ENCODE peak calls at places on chromosomes 12 and 14, in five cellular contexts. One of them, this sample, is unnamed.

GRCh38 chr12:76176935-76177334 is 92.5 kb upstream of the NAP1L1 start:
- DNase-seq in naive thymus-derived CD4-positive, alpha-beta T cell: no peak
- DNase-seq in tibial nerve: no peak
- DNase-seq in heart left ventricle: no peak
- DNase-seq in WERI-Rb-1: no peak
- DNase-seq in this sample: no peak

GRCh38 chr12:17030338-17030737 is 424.4 kb upstream of the LMO3 start:
- DNase-seq in naive thymus-derived CD4-positive, alpha-beta T cell: no peak
- DNase-seq in tibial nerve: no peak
- DNase-seq in heart left ventricle: no peak
- DNase-seq in WERI-Rb-1: no peak
- DNase-seq in this sample: no peak

GRCh38 chr14:99590746-99591555 is 13.1 kb downstream of the CCDC85C start:
- DNase-seq in naive thymus-derived CD4-positive, alpha-beta T cell: no peak
- DNase-seq in tibial nerve: no peak
- DNase-seq in heart left ventricle: no peak
- DNase-seq in WERI-Rb-1: no peak
- DNase-seq in this sample: no peak

GRCh38 chr14:58166005-58166983 is 14.3 kb upstream of the ARMH4 start:
- DNase-seq in naive thymus-derived CD4-positive, alpha-beta T cell: peak
- DNase-seq in tibial nerve: peak
- DNase-seq in heart left ventricle: peak
- DNase-seq in WERI-Rb-1: peak
- DNase-seq in this sample: peak

GRCh38 chr14:100159107-100159864 is at the start of gene DEGS2:
- DNase-seq in naive thymus-derived CD4-positive, alpha-beta T cell: no peak
- DNase-seq in tibial nerve: no peak
- DNase-seq in heart left ventricle: no peak
- DNase-seq in WERI-Rb-1: peak
- DNase-seq in this sample: no peak

GRCh38 chr14:102514987-102515733 is 5.6 kb upstream of the ANKRD9 start:
- DNase-seq in naive thymus-derived CD4-positive, alpha-beta T cell: no peak
- DNase-seq in tibial nerve: no peak
- DNase-seq in heart left ventricle: no peak
- DNase-seq in WERI-Rb-1: no peak
- DNase-seq in this sample: no peak

GRCh38 chr12:19131020-19131431 is 1.5 kb downstream of the PLEKHA5 start:
- DNase-seq in naive thymus-derived CD4-positive, alpha-beta T cell: no peak
- DNase-seq in tibial nerve: no peak
- DNase-seq in heart left ventricle: peak
- DNase-seq in WERI-Rb-1: peak
- DNase-seq in this sample: no peak

GRCh38 chr12:76029982-76030377 is 1.6 kb downstream of the PHLDA1 start:
- DNase-seq in naive thymus-derived CD4-positive, alpha-beta T cell: no peak
- DNase-seq in tibial nerve: no peak
- DNase-seq in heart left ventricle: peak
- DNase-seq in WERI-Rb-1: no peak
- DNase-seq in this sample: no peak

GRCh38 chr12:123942277-123942653 is 30.4 kb downstream of the CCDC92 start:
- DNase-seq in naive thymus-derived CD4-positive, alpha-beta T cell: no peak
- DNase-seq in tibial nerve: no peak
- DNase-seq in heart left ventricle: no peak
- DNase-seq in WERI-Rb-1: no peak
- DNase-seq in this sample: peak

GRCh38 chr14:92105845-92106094 is 612 bp downstream of the ATXN3 start:
- DNase-seq in naive thymus-derived CD4-positive, alpha-beta T cell: no peak
- DNase-seq in tibial nerve: peak
- DNase-seq in heart left ventricle: peak
- DNase-seq in WERI-Rb-1: no peak
- DNase-seq in this sample: no peak
- H3K27ac ChIP-seq in naive thymus-derived CD4-positive, alpha-beta T cell: peak
- H3K27ac ChIP-seq in tibial nerve: peak
- H3K27ac ChIP-seq in heart left ventricle: peak
- H3K27ac ChIP-seq in WERI-Rb-1: peak
- H3K27ac ChIP-seq in this sample: peak

DNA sequence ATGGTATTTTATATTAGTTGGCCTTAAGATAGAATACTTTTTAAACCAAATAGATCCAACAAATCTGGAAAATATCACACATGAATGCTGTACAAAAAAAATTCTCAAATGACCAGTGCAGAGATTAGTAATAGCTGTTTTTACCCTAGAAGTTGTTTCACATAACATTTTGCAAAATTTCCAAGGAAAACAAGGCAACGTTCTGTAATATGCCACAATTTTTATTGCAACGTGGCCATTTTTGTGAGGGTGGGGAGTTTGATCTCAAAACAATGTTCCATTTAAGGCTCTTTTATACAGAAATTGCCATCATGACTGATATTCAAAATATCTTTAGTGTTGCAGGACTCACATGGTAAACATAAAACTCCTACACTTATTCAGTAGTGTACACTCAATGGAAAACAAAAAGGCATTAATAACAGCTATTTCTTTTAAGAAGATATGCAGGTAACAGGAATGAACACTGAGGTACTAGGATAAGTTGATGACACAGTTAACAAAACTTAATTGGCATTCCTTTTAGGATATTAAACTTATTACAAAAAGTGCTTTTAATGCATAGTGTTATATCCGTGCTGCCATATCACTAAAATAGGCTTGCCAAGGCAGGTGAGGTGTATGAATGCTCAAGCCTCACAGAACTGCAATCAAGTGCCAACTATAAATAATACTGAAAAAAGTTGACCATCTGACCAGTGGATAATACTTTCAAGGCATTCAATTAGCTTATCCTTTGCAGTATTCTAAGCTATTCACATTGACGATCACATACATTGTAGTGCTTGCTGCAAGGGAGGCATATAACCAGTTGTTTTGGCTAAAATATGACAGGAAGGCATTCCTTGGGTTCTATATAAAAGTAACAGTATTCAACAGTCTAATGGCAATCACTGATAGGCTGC is 2.3 kb downstream of the CFL2 start:
- DNase-seq in naive thymus-derived CD4-positive, alpha-beta T cell: no peak
- DNase-seq in tibial nerve: no peak
- DNase-seq in heart left ventricle: no peak
- DNase-seq in WERI-Rb-1: no peak
- DNase-seq in this sample: no peak
- H3K27ac ChIP-seq in naive thymus-derived CD4-positive, alpha-beta T cell: no peak
- H3K27ac ChIP-seq in tibial nerve: no peak
- H3K27ac ChIP-seq in heart left ventricle: peak
- H3K27ac ChIP-seq in WERI-Rb-1: no peak
- H3K27ac ChIP-seq in this sample: peak

GRCh38 chr12:100578923-100579322 is 5.4 kb downstream of the GAS2L3 start:
- DNase-seq in naive thymus-derived CD4-positive, alpha-beta T cell: no peak
- DNase-seq in tibial nerve: no peak
- DNase-seq in heart left ventricle: no peak
- DNase-seq in WERI-Rb-1: no peak
- DNase-seq in this sample: no peak

GRCh38 chr12:100574262-100575074 is 984 bp downstream of the GAS2L3 start:
- DNase-seq in naive thymus-derived CD4-positive, alpha-beta T cell: no peak
- DNase-seq in tibial nerve: no peak
- DNase-seq in heart left ventricle: peak
- DNase-seq in WERI-Rb-1: no peak
- DNase-seq in this sample: no peak

GRCh38 chr12:100573168-100573498 is 351 bp upstream of the GAS2L3 start:
- DNase-seq in naive thymus-derived CD4-positive, alpha-beta T cell: no peak
- DNase-seq in tibial nerve: no peak
- DNase-seq in heart left ventricle: no peak
- DNase-seq in WERI-Rb-1: no peak
- DNase-seq in this sample: no peak

GRCh38 chr12:100573499-100574261 is at the start of gene GAS2L3:
- DNase-seq in naive thymus-derived CD4-positive, alpha-beta T cell: peak
- DNase-seq in tibial nerve: peak
- DNase-seq in heart left ventricle: peak
- DNase-seq in WERI-Rb-1: peak
- DNase-seq in this sample: peak

GRCh38 chr12:100576311-100577036 is 3.0 kb downstream of the GAS2L3 start:
- DNase-seq in naive thymus-derived CD4-positive, alpha-beta T cell: no peak
- DNase-seq in tibial nerve: no peak
- DNase-seq in heart left ventricle: no peak
- DNase-seq in WERI-Rb-1: no peak
- DNase-seq in this sample: no peak
- H3K27ac ChIP-seq in naive thymus-derived CD4-positive, alpha-beta T cell: no peak
- H3K27ac ChIP-seq in tibial nerve: peak
- H3K27ac ChIP-seq in heart left ventricle: peak
- H3K27ac ChIP-seq in WERI-Rb-1: no peak
- H3K27ac ChIP-seq in this sample: no peak

DNA sequence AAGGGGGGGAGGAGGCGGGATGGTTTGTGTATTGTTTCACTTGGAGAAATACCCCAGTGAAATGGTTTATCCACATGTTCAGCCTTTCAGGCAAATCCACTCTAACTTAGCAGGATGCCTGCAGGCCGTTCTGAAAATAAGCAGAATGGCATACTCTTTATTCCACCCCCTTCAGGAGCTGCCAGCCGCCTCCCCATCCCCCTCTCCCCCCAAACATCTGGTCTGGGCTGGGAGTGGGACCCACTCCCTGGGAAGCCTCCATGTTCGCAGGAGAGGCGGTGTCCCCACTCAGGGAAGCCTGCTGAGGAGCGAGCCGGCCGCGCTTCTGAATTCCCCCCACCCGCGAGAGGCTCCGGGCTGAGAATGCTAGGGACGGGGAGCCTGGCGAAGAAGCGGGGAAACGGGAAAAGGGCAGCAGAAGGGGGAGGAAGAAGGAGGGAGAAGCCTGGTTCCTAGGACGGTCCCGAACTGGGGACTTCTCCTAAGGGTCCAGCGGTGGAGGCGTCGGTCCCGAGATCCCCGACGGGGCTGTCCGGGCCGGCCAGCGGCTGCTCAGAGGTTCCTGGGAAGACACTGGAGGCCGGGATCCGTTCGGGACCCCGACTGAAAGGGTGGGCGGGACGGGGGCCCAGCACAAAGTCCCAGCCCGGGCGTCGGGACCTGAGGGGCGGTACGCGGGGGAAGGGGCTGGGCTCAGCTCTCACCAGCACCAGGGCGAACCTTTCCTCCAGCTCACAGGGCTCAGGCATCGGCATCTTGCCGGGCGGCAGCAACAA is 666 bp downstream of the FMNL3 start:
- DNase-seq in naive thymus-derived CD4-positive, alpha-beta T cell: no peak
- DNase-seq in tibial nerve: peak
- DNase-seq in heart left ventricle: peak
- DNase-seq in WERI-Rb-1: peak
- DNase-seq in this sample: no peak
- H3K27ac ChIP-seq in naive thymus-derived CD4-positive, alpha-beta T cell: peak
- H3K27ac ChIP-seq in tibial nerve: peak
- H3K27ac ChIP-seq in heart left ventricle: peak
- H3K27ac ChIP-seq in WERI-Rb-1: peak
- H3K27ac ChIP-seq in this sample: peak

GRCh38 chr12:6370994-6371754 is 4.2 kb downstream of the SCNN1A start:
- DNase-seq in naive thymus-derived CD4-positive, alpha-beta T cell: no peak
- DNase-seq in tibial nerve: no peak
- DNase-seq in heart left ventricle: no peak
- DNase-seq in WERI-Rb-1: peak
- DNase-seq in this sample: no peak
- H3K27ac ChIP-seq in naive thymus-derived CD4-positive, alpha-beta T cell: no peak
- H3K27ac ChIP-seq in tibial nerve: peak
- H3K27ac ChIP-seq in heart left ventricle: no peak
- H3K27ac ChIP-seq in WERI-Rb-1: peak
- H3K27ac ChIP-seq in this sample: no peak

DNA sequence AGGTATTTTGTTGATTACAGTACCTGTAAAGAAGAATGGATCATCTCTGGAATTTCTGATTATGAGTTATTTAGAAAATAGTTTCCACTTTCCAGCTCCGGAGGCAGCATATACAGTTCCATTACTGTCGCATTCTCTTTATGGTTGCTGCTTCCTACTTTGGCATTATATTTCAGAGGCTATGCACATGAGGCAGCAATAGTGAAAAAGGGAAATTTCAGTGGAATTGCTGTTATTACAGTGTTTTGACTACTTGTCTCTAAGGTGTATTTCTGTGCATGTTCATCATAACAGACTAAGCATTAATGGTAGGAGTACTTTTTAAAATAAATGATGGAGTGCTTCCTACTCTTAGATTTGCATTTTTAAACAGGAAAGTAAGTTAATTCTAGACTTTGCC is 10.2 kb downstream of the GNG2 start:
- DNase-seq in naive thymus-derived CD4-positive, alpha-beta T cell: no peak
- DNase-seq in tibial nerve: no peak
- DNase-seq in heart left ventricle: no peak
- DNase-seq in WERI-Rb-1: no peak
- DNase-seq in this sample: no peak
- H3K27ac ChIP-seq in naive thymus-derived CD4-positive, alpha-beta T cell: peak
- H3K27ac ChIP-seq in tibial nerve: no peak
- H3K27ac ChIP-seq in heart left ventricle: no peak
- H3K27ac ChIP-seq in WERI-Rb-1: no peak
- H3K27ac ChIP-seq in this sample: no peak

GRCh38 chr12:26134540-26134939 is 9.7 kb upstream of the BHLHE41 start:
- DNase-seq in naive thymus-derived CD4-positive, alpha-beta T cell: no peak
- DNase-seq in tibial nerve: no peak
- DNase-seq in heart left ventricle: no peak
- DNase-seq in WERI-Rb-1: no peak
- DNase-seq in this sample: no peak

GRCh38 chr12:26130728-26131127 is 5.9 kb upstream of the BHLHE41 start:
- DNase-seq in naive thymus-derived CD4-positive, alpha-beta T cell: no peak
- DNase-seq in tibial nerve: no peak
- DNase-seq in heart left ventricle: no peak
- DNase-seq in WERI-Rb-1: no peak
- DNase-seq in this sample: no peak

GRCh38 chr12:26135010-26135420 is 10.2 kb upstream of the BHLHE41 start:
- DNase-seq in naive thymus-derived CD4-positive, alpha-beta T cell: no peak
- DNase-seq in tibial nerve: no peak
- DNase-seq in heart left ventricle: no peak
- DNase-seq in WERI-Rb-1: no peak
- DNase-seq in this sample: no peak

GRCh38 chr12:26135571-26135970 is 10.7 kb upstream of the BHLHE41 start:
- DNase-seq in naive thymus-derived CD4-positive, alpha-beta T cell: no peak
- DNase-seq in tibial nerve: no peak
- DNase-seq in heart left ventricle: no peak
- DNase-seq in WERI-Rb-1: no peak
- DNase-seq in this sample: no peak

DNA sequence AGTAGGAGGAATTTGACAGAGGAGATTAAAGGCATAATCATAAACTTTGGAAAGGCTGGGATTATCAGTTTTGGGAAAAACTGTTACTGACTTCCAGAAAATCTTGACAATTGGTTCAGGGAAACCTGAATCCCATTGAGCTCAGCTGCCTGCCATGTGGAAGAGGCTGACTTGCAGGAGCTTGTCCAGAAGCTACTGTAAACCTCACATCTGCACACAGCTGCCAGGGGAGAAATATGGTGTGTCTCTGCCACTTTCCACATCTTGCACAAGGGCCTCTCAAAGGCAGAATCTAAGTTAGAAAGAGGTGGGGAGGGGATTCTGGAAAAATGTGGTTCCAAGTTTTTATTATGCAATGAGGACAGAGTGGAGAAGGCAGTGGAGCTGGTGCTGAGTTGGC is 8.7 kb upstream of the BHLHE41 start:
- DNase-seq in naive thymus-derived CD4-positive, alpha-beta T cell: no peak
- DNase-seq in tibial nerve: no peak
- DNase-seq in heart left ventricle: no peak
- DNase-seq in WERI-Rb-1: no peak
- DNase-seq in this sample: no peak
- H3K27ac ChIP-seq in naive thymus-derived CD4-positive, alpha-beta T cell: no peak
- H3K27ac ChIP-seq in tibial nerve: no peak
- H3K27ac ChIP-seq in heart left ventricle: no peak
- H3K27ac ChIP-seq in WERI-Rb-1: no peak
- H3K27ac ChIP-seq in this sample: no peak

This sample was measured in caudate nucleus.